ENCODE peak calls at places on chromosomes 16 and 17, in ten cellular contexts. P is stomach, M is Panc1, D is AG04450, A is fibroblast of pulmonary artery, Q is coronary artery, N is omental fat pad, L is endothelial cell, C is cardiac muscle cell, B is left ventricle myocardium inferior. X is an unnamed sample.

GRCh38 chr17:41439375-41439774 is 1.4 kb downstream of the KRT38 start:
- DNase-seq in P (no peak), M (no peak), D (no peak), A (peak), Q (no peak), N (no peak), L (no peak), C (peak), B (no peak), X (no peak)

GRCh38 chr16:66549284-66550131 is at the start of gene TK2:
- DNase-seq in P (peak), M (no peak), D (peak), A (peak), Q (no peak), N (no peak), L (peak), C (peak), B (peak), X (peak)

GRCh38 chr17:32490101-32490482 is 3.3 kb downstream of the CDK5R1 start:
- DNase-seq in P (no peak), M (no peak), D (no peak), A (no peak), Q (no peak), N (no peak), L (no peak), C (no peak), B (no peak), X (no peak)

GRCh38 chr17:46935658-46936266 is 12.8 kb downstream of the GOSR2 start:
- DNase-seq in P (peak), M (no peak), D (no peak), A (peak), Q (no peak), N (no peak), L (no peak), C (peak), B (no peak), X (no peak)

GRCh38 chr17:77529328-77529650 is 388.5 kb downstream of the SEC14L1 start:
- DNase-seq in P (no peak), M (no peak), D (no peak), A (no peak), Q (peak), N (no peak), L (no peak), C (no peak), B (no peak), X (no peak)

GRCh38 chr16:30755955-30756780 is 5.7 kb downstream of the CFAP119 start:
- DNase-seq in P (no peak), M (no peak), D (no peak), A (no peak), Q (peak), N (no peak), L (no peak), C (no peak), B (no peak), X (no peak)

GRCh38 chr17:47220531-47220999 is 11.4 kb downstream of the MYL4 start:
- DNase-seq in P (no peak), M (no peak), D (no peak), A (no peak), Q (no peak), N (no peak), L (no peak), C (no peak), B (no peak), X (no peak)

GRCh38 chr17:78723957-78724356 is 58.1 kb downstream of the CYTH1 start:
- DNase-seq in P (no peak), M (no peak), D (no peak), A (no peak), Q (no peak), N (no peak), L (no peak), C (no peak), B (no peak), X (no peak)

GRCh38 chr16:20966746-20967145 is 66.2 kb downstream of the LYRM1 start:
- DNase-seq in P (no peak), M (no peak), D (no peak), A (no peak), Q (no peak), N (no peak), L (no peak), C (no peak), B (no peak), X (no peak)

GRCh38 chr17:15006421-15006820 is 258.7 kb downstream of the PMP22 start:
- DNase-seq in P (no peak), M (no peak), D (no peak), A (no peak), Q (no peak), N (no peak), L (no peak), C (no peak), B (no peak), X (no peak)

GRCh38 chr17:45170976-45171337 is 9.3 kb downstream of the HEXIM2 start:
- DNase-seq in P (peak), M (no peak), D (no peak), A (peak), Q (peak), N (no peak), L (no peak), C (peak), B (peak), X (no peak)

GRCh38 chr16:65601781-65602180 is 479.9 kb upstream of the CDH11 start:
- DNase-seq in P (no peak), M (no peak), D (no peak), A (no peak), Q (no peak), N (no peak), L (no peak), C (peak), B (no peak), X (no peak)

GRCh38 chr16:87780385-87780989 is 14.7 kb upstream of the KLHDC4 start:
- DNase-seq in P (peak), M (no peak), D (no peak), A (peak), Q (no peak), N (no peak), L (peak), C (peak), B (peak), X (no peak)

GRCh38 chr17:29241015-29241963 is 5.4 kb upstream of the CRYBA1 start:
- DNase-seq in P (no peak), M (peak), D (peak), A (peak), Q (no peak), N (no peak), L (no peak), C (peak), B (no peak), X (no peak)

GRCh38 chr17:14940946-14941280 is 324.2 kb downstream of the PMP22 start:
- DNase-seq in P (no peak), M (no peak), D (no peak), A (no peak), Q (no peak), N (no peak), L (no peak), C (no peak), B (no peak), X (no peak)

GRCh38 chr16:15641753-15642556 is 999 bp downstream of the MARF1 start:
- DNase-seq in P (no peak), M (no peak), D (no peak), A (no peak), Q (no peak), N (no peak), L (no peak), C (no peak), B (no peak), X (no peak)

GRCh38 chr17:5413682-5414081 is 5.8 kb downstream of the NUP88 start:
- DNase-seq in P (no peak), M (peak), D (peak), A (peak), Q (no peak), N (no peak), L (no peak), C (peak), B (no peak), X (no peak)

GRCh38 chr16:2364638-2365210 is 24.2 kb upstream of the ABCA3 start:
- DNase-seq in P (no peak), M (no peak), D (no peak), A (peak), Q (no peak), N (no peak), L (no peak), C (peak), B (no peak), X (no peak)

GRCh38 chr17:48131216-48131824 is 23.8 kb downstream of the SNX11 start:
- DNase-seq in P (peak), M (peak), D (peak), A (peak), Q (no peak), N (no peak), L (peak), C (peak), B (no peak), X (no peak)

GRCh38 chr17:49496183-49496865 is 1.2 kb downstream of the NGFR start:
- DNase-seq in P (peak), M (no peak), D (no peak), A (peak), Q (no peak), N (peak), L (peak), C (peak), B (peak), X (peak)

GRCh38 chr17:55677449-55677848 is 45.2 kb downstream of the TMEM100 start:
- DNase-seq in P (no peak), M (no peak), D (no peak), A (no peak), Q (no peak), N (no peak), L (no peak), C (no peak), B (no peak), X (no peak)

GRCh38 chr17:55925440-55925839 is 174.6 kb downstream of the PCTP start:
- DNase-seq in P (no peak), M (no peak), D (no peak), A (no peak), Q (no peak), N (no peak), L (no peak), C (no peak), B (no peak), X (no peak)

GRCh38 chr17:81083125-81083765 is 48.3 kb downstream of the BAIAP2 start:
- DNase-seq in P (peak), M (no peak), D (no peak), A (no peak), Q (no peak), N (no peak), L (no peak), C (no peak), B (no peak), X (no peak)

GRCh38 chr17:69492410-69493071 is 78.0 kb downstream of the MAP2K6 start:
- DNase-seq in P (no peak), M (no peak), D (peak), A (peak), Q (no peak), N (no peak), L (peak), C (peak), B (no peak), X (no peak)

GRCh38 chr17:47975189-47975814 is 4.4 kb downstream of the CDK5RAP3 start:
- DNase-seq in P (no peak), M (no peak), D (no peak), A (no peak), Q (no peak), N (no peak), L (no peak), C (no peak), B (no peak), X (no peak)

GRCh38 chr16:65274576-65274975 is 152.7 kb upstream of the CDH11 start:
- DNase-seq in P (no peak), M (no peak), D (no peak), A (no peak), Q (no peak), N (no peak), L (no peak), C (no peak), B (no peak), X (no peak)

GRCh38 chr16:22202261-22202637 is 3.8 kb upstream of the EEF2K start:
- DNase-seq in P (no peak), M (no peak), D (no peak), A (no peak), Q (no peak), N (no peak), L (no peak), C (no peak), B (no peak), X (no peak)

GRCh38 chr16:85461814-85462404 is 151.2 kb upstream of the GSE1 start:
- DNase-seq in P (no peak), M (no peak), D (peak), A (peak), Q (no peak), N (no peak), L (no peak), C (peak), B (no peak), X (no peak)

GRCh38 chr16:70252355-70252988 is 732 bp upstream of the EXOSC6 start:
- DNase-seq in P (no peak), M (no peak), D (no peak), A (peak), Q (no peak), N (no peak), L (peak), C (peak), B (no peak), X (no peak)
- TF ChIP-seq CTCF in P (no peak), M (peak), D (peak), A (peak), Q (no peak), N (no peak), L (peak), C (peak), B (no peak), X (peak)

DNA sequence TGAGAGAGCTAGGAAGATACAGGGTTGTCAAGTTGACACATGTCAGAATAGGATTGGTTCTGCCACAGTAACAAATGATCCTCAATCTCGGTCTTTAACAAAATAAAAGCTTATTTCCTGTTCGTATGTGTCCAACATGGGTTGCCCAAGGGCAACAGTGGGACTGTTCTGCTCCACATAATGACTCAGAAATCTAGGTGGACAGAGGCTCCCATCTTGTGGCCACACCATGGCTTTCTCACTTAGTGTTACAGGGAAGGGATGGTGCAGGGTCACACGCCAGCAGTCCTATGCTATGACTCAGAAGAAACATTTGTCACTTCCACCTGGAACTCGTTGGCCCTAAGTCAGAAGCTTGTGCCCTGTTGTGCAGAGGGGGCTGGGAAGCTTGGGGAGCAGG is 364.9 kb downstream of the SNX29 start:
- DNase-seq in P (no peak), M (peak), D (no peak), A (peak), Q (no peak), N (no peak), L (no peak), C (no peak), B (no peak), X (no peak)
- TF ChIP-seq CTCF in P (no peak), M (no peak), D (peak), A (no peak), Q (no peak), N (no peak), L (no peak), C (no peak), B (peak), X (no peak)

GRCh38 chr16:5025171-5025632 is 8.5 kb downstream of the NAGPA start:
- DNase-seq in P (peak), M (no peak), D (no peak), A (peak), Q (no peak), N (no peak), L (peak), C (peak), B (peak), X (no peak)
- TF ChIP-seq CTCF in P (no peak), M (no peak), D (peak), A (peak), Q (no peak), N (no peak), L (no peak), C (peak), B (peak), X (peak)

GRCh38 chr17:82267575-82268379 is 5.7 kb downstream of the CSNK1D start:
- DNase-seq in P (peak), M (peak), D (peak), A (peak), Q (peak), N (peak), L (no peak), C (peak), B (peak), X (no peak)
- TF ChIP-seq CTCF in P (no peak), M (no peak), D (no peak), A (no peak), Q (no peak), N (no peak), L (no peak), C (no peak), B (no peak), X (no peak)

GRCh38 chr16:55059146-55059545 is 128.5 kb downstream of the IRX5 start:
- DNase-seq in P (no peak), M (no peak), D (no peak), A (no peak), Q (no peak), N (no peak), L (no peak), C (no peak), B (no peak), X (no peak)
- TF ChIP-seq CTCF in P (no peak), M (no peak), D (no peak), A (no peak), Q (no peak), N (no peak), L (no peak), C (no peak), B (no peak), X (no peak)